ENCODE peak calls at places on chromosomes 1 and 21, in six cellular contexts. One of them, this sample, is unnamed.

GRCh38 chr1:245488346-245489110 is 333.7 kb downstream of the KIF26B start:
- DNase-seq in tibial nerve: no peak
- DNase-seq in upper lobe of right lung: no peak
- DNase-seq in psoas muscle: no peak
- DNase-seq in right cardiac atrium: no peak
- DNase-seq in SJSA1: no peak
- DNase-seq in this sample: peak; percentile 20

GRCh38 chr1:78673120-78673519 is 23.5 kb downstream of the IFI44 start:
- DNase-seq in tibial nerve: no peak
- DNase-seq in upper lobe of right lung: no peak
- DNase-seq in psoas muscle: no peak
- DNase-seq in right cardiac atrium: no peak
- DNase-seq in SJSA1: no peak
- DNase-seq in this sample: peak; percentile 44

GRCh38 chr1:27672750-27673112 is 739 bp upstream of the IFI6 start:
- DNase-seq in tibial nerve: no peak
- DNase-seq in upper lobe of right lung: no peak
- DNase-seq in psoas muscle: no peak
- DNase-seq in right cardiac atrium: no peak
- DNase-seq in SJSA1: no peak
- DNase-seq in this sample: no peak

GRCh38 chr1:20366766-20367602 is 76.3 kb downstream of the VWA5B1 start:
- DNase-seq in tibial nerve: no peak
- DNase-seq in upper lobe of right lung: no peak
- DNase-seq in psoas muscle: peak; percentile 42
- DNase-seq in right cardiac atrium: peak; percentile 60
- DNase-seq in SJSA1: peak; percentile 51
- DNase-seq in this sample: peak; percentile 68

GRCh38 chr1:207025144-207025880 is 7.2 kb downstream of the C1orf116 start:
- DNase-seq in tibial nerve: no peak
- DNase-seq in upper lobe of right lung: peak; percentile 74
- DNase-seq in psoas muscle: no peak
- DNase-seq in right cardiac atrium: no peak
- DNase-seq in SJSA1: no peak
- DNase-seq in this sample: no peak

GRCh38 chr1:100034465-100034864 is 64.7 kb downstream of the SLC35A3 start:
- DNase-seq in tibial nerve: no peak
- DNase-seq in upper lobe of right lung: no peak
- DNase-seq in psoas muscle: no peak
- DNase-seq in right cardiac atrium: no peak
- DNase-seq in SJSA1: no peak
- DNase-seq in this sample: no peak

GRCh38 chr21:43775795-43776430 is at the start of gene CSTB:
- DNase-seq in tibial nerve: peak; percentile 88
- DNase-seq in upper lobe of right lung: peak; percentile 96
- DNase-seq in psoas muscle: peak; percentile 88
- DNase-seq in right cardiac atrium: peak; percentile 95
- DNase-seq in SJSA1: peak; percentile 84
- DNase-seq in this sample: peak; percentile 95

GRCh38 chr1:161180643-161181042 is 3.3 kb upstream of the B4GALT3 start:
- DNase-seq in tibial nerve: no peak
- DNase-seq in upper lobe of right lung: no peak
- DNase-seq in psoas muscle: no peak
- DNase-seq in right cardiac atrium: no peak
- DNase-seq in SJSA1: no peak
- DNase-seq in this sample: no peak

GRCh38 chr1:25065246-25066238 is 135.5 kb upstream of the RUNX3 start:
- DNase-seq in tibial nerve: no peak
- DNase-seq in upper lobe of right lung: peak; percentile 64
- DNase-seq in psoas muscle: no peak
- DNase-seq in right cardiac atrium: peak; percentile 68
- DNase-seq in SJSA1: peak; percentile 78
- DNase-seq in this sample: no peak

GRCh38 chr1:212651521-212651920 is 43.0 kb downstream of the ATF3 start:
- DNase-seq in tibial nerve: no peak
- DNase-seq in upper lobe of right lung: no peak
- DNase-seq in psoas muscle: no peak
- DNase-seq in right cardiac atrium: no peak
- DNase-seq in SJSA1: no peak
- DNase-seq in this sample: no peak

GRCh38 chr1:40625476-40626382 is 39.8 kb downstream of the RIMS3 start:
- DNase-seq in tibial nerve: no peak
- DNase-seq in upper lobe of right lung: no peak
- DNase-seq in psoas muscle: no peak
- DNase-seq in right cardiac atrium: no peak
- DNase-seq in SJSA1: no peak
- DNase-seq in this sample: no peak

GRCh38 chr1:171254859-171255258 is 6.6 kb downstream of the FMO1 start:
- DNase-seq in tibial nerve: no peak
- DNase-seq in upper lobe of right lung: no peak
- DNase-seq in psoas muscle: no peak
- DNase-seq in right cardiac atrium: no peak
- DNase-seq in SJSA1: no peak
- DNase-seq in this sample: no peak

GRCh38 chr1:114669562-114670082 is at the start of gene DENND2C:
- DNase-seq in tibial nerve: peak; percentile 7
- DNase-seq in upper lobe of right lung: no peak
- DNase-seq in psoas muscle: no peak
- DNase-seq in right cardiac atrium: no peak
- DNase-seq in SJSA1: peak; percentile 75
- DNase-seq in this sample: no peak

GRCh38 chr1:94807742-94808491 is 12.2 kb upstream of the SLC44A3 start:
- DNase-seq in tibial nerve: no peak
- DNase-seq in upper lobe of right lung: no peak
- DNase-seq in psoas muscle: no peak
- DNase-seq in right cardiac atrium: no peak
- DNase-seq in SJSA1: peak; percentile 51
- DNase-seq in this sample: no peak

GRCh38 chr1:21933397-21934248 is 3.5 kb downstream of the HSPG2 start:
- DNase-seq in tibial nerve: no peak
- DNase-seq in upper lobe of right lung: peak; percentile 88
- DNase-seq in psoas muscle: peak; percentile 76
- DNase-seq in right cardiac atrium: peak; percentile 89
- DNase-seq in SJSA1: no peak
- DNase-seq in this sample: peak; percentile 48

DNA sequence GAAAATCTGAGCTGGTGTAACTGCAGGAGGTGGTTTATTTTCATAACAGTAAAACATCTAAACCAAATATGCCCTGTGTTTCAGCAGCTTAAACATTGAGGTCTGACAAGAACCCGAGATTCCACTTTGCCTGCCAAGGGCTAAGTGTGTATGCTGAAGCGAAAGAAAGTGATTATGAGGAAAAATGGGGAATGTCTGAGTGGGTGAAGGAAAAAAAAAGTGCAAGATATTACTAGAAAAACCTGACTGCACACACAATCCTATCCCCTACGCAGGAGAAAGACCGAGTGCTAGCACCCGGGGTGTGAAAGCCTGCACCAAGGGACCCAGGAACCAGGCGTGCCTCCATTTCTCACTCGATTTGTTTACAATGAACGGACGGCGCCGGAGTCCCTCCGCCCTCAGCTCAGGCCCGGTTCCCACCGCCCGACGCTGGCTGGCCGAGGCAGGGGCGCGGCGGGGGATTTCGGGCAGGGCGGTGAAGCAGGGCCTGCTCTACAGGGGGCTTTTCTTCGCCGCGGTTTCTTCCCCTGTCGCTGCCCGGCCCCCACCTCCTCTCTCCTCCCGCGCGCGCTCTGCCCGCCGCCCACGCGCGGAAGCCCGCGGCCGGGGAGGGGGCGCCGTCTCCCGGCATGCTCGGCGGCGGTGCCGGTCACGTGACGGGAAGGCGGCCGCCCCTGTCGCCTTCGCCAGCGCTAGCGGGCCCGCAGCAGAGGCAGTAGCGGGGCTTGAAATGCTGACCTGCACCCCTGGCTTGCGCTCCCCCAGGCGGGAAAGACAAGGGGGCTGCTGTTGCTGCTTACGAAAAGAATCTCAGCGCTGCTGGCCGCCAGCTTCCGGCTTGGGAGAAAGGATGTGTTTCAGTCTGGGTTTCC is 35.9 kb downstream of the ITPKB start:
- DNase-seq in tibial nerve: peak; percentile 54
- DNase-seq in upper lobe of right lung: peak; percentile 90
- DNase-seq in psoas muscle: peak; percentile 81
- DNase-seq in right cardiac atrium: peak; percentile 93
- DNase-seq in SJSA1: peak; percentile 86
- DNase-seq in this sample: peak; percentile 44
- H3K4me3 ChIP-seq in tibial nerve: peak overlapping the region; percentile 83
- H3K4me3 ChIP-seq in upper lobe of right lung: peak overlapping the region; percentile 79
- H3K4me3 ChIP-seq in psoas muscle: peak overlapping the region; percentile 84
- H3K4me3 ChIP-seq in right cardiac atrium: peak overlapping the region; percentile 70
- H3K4me3 ChIP-seq in SJSA1: peak overlapping the region; percentile 56
- H3K4me3 ChIP-seq in this sample: peak overlapping the region; percentile 56

GRCh38 chr1:54970901-54971300 is 9.5 kb upstream of the TMEM61 start:
- DNase-seq in tibial nerve: no peak
- DNase-seq in upper lobe of right lung: no peak
- DNase-seq in psoas muscle: no peak
- DNase-seq in right cardiac atrium: no peak
- DNase-seq in SJSA1: no peak
- DNase-seq in this sample: no peak

GRCh38 chr1:54971317-54971791 is 9.1 kb upstream of the TMEM61 start:
- DNase-seq in tibial nerve: no peak
- DNase-seq in upper lobe of right lung: no peak
- DNase-seq in psoas muscle: no peak
- DNase-seq in right cardiac atrium: no peak
- DNase-seq in SJSA1: no peak
- DNase-seq in this sample: no peak

GRCh38 chr1:54975709-54976108 is 4.7 kb upstream of the TMEM61 start:
- DNase-seq in tibial nerve: no peak
- DNase-seq in upper lobe of right lung: no peak
- DNase-seq in psoas muscle: no peak
- DNase-seq in right cardiac atrium: no peak
- DNase-seq in SJSA1: no peak
- DNase-seq in this sample: no peak

GRCh38 chr1:54972436-54972835 is 8.0 kb upstream of the TMEM61 start:
- DNase-seq in tibial nerve: no peak
- DNase-seq in upper lobe of right lung: no peak
- DNase-seq in psoas muscle: no peak
- DNase-seq in right cardiac atrium: no peak
- DNase-seq in SJSA1: no peak
- DNase-seq in this sample: no peak

GRCh38 chr1:54973205-54973921 is 7.1 kb upstream of the TMEM61 start:
- DNase-seq in tibial nerve: peak; percentile 36
- DNase-seq in upper lobe of right lung: no peak
- DNase-seq in psoas muscle: peak; percentile 55
- DNase-seq in right cardiac atrium: peak; percentile 84
- DNase-seq in SJSA1: no peak
- DNase-seq in this sample: peak; percentile 43
- H3K27ac ChIP-seq in tibial nerve: peak overlapping the region; percentile 43
- H3K27ac ChIP-seq in upper lobe of right lung: peak overlapping the region; percentile 51
- H3K27ac ChIP-seq in psoas muscle: peak overlapping the region; percentile 80
- H3K27ac ChIP-seq in right cardiac atrium: peak overlapping the region; percentile 23
- H3K27ac ChIP-seq in SJSA1: no peak overlapping the region
- H3K27ac ChIP-seq in this sample: no peak overlapping the region

GRCh38 chr21:10418649-10419048 is 102.7 kb upstream of the TPTE start:
- DNase-seq in tibial nerve: no peak
- DNase-seq in upper lobe of right lung: no peak
- DNase-seq in psoas muscle: no peak
- DNase-seq in right cardiac atrium: no peak
- DNase-seq in SJSA1: no peak
- DNase-seq in this sample: no peak
- H3K9me3 ChIP-seq in tibial nerve: peaks cover 33% of the 10 kb centered on the region
- H3K9me3 ChIP-seq in upper lobe of right lung: no peaks in the 10 kb centered on the region
- H3K9me3 ChIP-seq in psoas muscle: peaks cover 7% of the 10 kb centered on the region
- H3K9me3 ChIP-seq in right cardiac atrium: peaks cover 2% of the 10 kb centered on the region
- H3K9me3 ChIP-seq in SJSA1: peaks cover 2% of the 10 kb centered on the region
- H3K9me3 ChIP-seq in this sample: peaks cover 11% of the 10 kb centered on the region

GRCh38 chr1:117122297-117123025 is 912 bp upstream of the TRIM45 start:
- DNase-seq in tibial nerve: no peak
- DNase-seq in upper lobe of right lung: no peak
- DNase-seq in psoas muscle: no peak
- DNase-seq in right cardiac atrium: no peak
- DNase-seq in SJSA1: no peak
- DNase-seq in this sample: no peak
- H3K4me3 ChIP-seq in tibial nerve: peak overlapping the region; percentile 60
- H3K4me3 ChIP-seq in upper lobe of right lung: peak overlapping the region; percentile 88
- H3K4me3 ChIP-seq in psoas muscle: peak overlapping the region; percentile 78
- H3K4me3 ChIP-seq in right cardiac atrium: peak overlapping the region; percentile 91
- H3K4me3 ChIP-seq in SJSA1: peak overlapping the region; percentile 59
- H3K4me3 ChIP-seq in this sample: peak overlapping the region; percentile 86

GRCh38 chr21:45740491-45741357 is 97.2 kb downstream of the PCBP3 start:
- DNase-seq in tibial nerve: no peak
- DNase-seq in upper lobe of right lung: no peak
- DNase-seq in psoas muscle: no peak
- DNase-seq in right cardiac atrium: no peak
- DNase-seq in SJSA1: no peak
- DNase-seq in this sample: no peak
- H3K27ac ChIP-seq in tibial nerve: no peak overlapping the region
- H3K27ac ChIP-seq in upper lobe of right lung: no peak overlapping the region
- H3K27ac ChIP-seq in psoas muscle: no peak overlapping the region
- H3K27ac ChIP-seq in right cardiac atrium: no peak overlapping the region
- H3K27ac ChIP-seq in SJSA1: peak overlapping the region; percentile 77
- H3K27ac ChIP-seq in this sample: no peak overlapping the region

GRCh38 chr1:152495066-152495675 is 15.4 kb upstream of the LCE5A start:
- DNase-seq in tibial nerve: no peak
- DNase-seq in upper lobe of right lung: no peak
- DNase-seq in psoas muscle: no peak
- DNase-seq in right cardiac atrium: no peak
- DNase-seq in SJSA1: peak; percentile 24
- DNase-seq in this sample: peak; percentile 70
- H3K9me3 ChIP-seq in tibial nerve: no peaks in the 10 kb centered on the region
- H3K9me3 ChIP-seq in upper lobe of right lung: no peaks in the 10 kb centered on the region
- H3K9me3 ChIP-seq in psoas muscle: no peaks in the 10 kb centered on the region
- H3K9me3 ChIP-seq in right cardiac atrium: no peaks in the 10 kb centered on the region
- H3K9me3 ChIP-seq in SJSA1: no peaks in the 10 kb centered on the region
- H3K9me3 ChIP-seq in this sample: no peaks in the 10 kb centered on the region